ENCODE peak calls at places on chromosomes 11 and 22, in ten cellular contexts. One of them, this sample, is unnamed.

GRCh38 chr11:111438846-111439520 is 59.9 kb upstream of the POU2AF1 start:
- DNase-seq in PC-9: no peak
- DNase-seq in GM20000: no peak
- DNase-seq in GM23338: no peak
- DNase-seq in spleen: no peak
- DNase-seq in progenitor cell of endocrine pancreas: no peak
- DNase-seq in endothelial cell of umbilical vein: no peak
- DNase-seq in heart left ventricle: no peak
- DNase-seq in CD8-positive, alpha-beta T cell: no peak
- DNase-seq in upper lobe of right lung: no peak
- DNase-seq in this sample: no peak

GRCh38 chr11:80320226-80320625 is 879.4 kb upstream of the TENM4 start:
- DNase-seq in GM20000: no peak
- DNase-seq in endothelial cell of umbilical vein: no peak
- DNase-seq in progenitor cell of endocrine pancreas: no peak
- DNase-seq in CD8-positive, alpha-beta T cell: no peak
- DNase-seq in upper lobe of right lung: no peak
- DNase-seq in heart left ventricle: no peak
- DNase-seq in PC-9: no peak
- DNase-seq in GM23338: peak; percentile 46
- DNase-seq in spleen: no peak
- DNase-seq in this sample: no peak

GRCh38 chr22:24434472-24435322 is 7.3 kb downstream of the ADORA2A start:
- DNase-seq in GM20000: peak; percentile 88
- DNase-seq in spleen: peak; percentile 92
- DNase-seq in heart left ventricle: peak; percentile 78
- DNase-seq in GM23338: no peak
- DNase-seq in PC-9: no peak
- DNase-seq in endothelial cell of umbilical vein: no peak
- DNase-seq in upper lobe of right lung: peak; percentile 59
- DNase-seq in CD8-positive, alpha-beta T cell: peak; percentile 56
- DNase-seq in progenitor cell of endocrine pancreas: no peak
- DNase-seq in this sample: peak; percentile 91

GRCh38 chr22:19876941-19877625 is 22.4 kb upstream of the GNB1L start:
- DNase-seq in upper lobe of right lung: peak; percentile 60
- DNase-seq in heart left ventricle: no peak
- DNase-seq in GM20000: no peak
- DNase-seq in GM23338: no peak
- DNase-seq in PC-9: no peak
- DNase-seq in spleen: peak; percentile 61
- DNase-seq in endothelial cell of umbilical vein: no peak
- DNase-seq in progenitor cell of endocrine pancreas: no peak
- DNase-seq in CD8-positive, alpha-beta T cell: no peak
- DNase-seq in this sample: no peak

GRCh38 chr11:130454495-130455262 is 6.2 kb downstream of the ADAMTS15 start:
- DNase-seq in upper lobe of right lung: no peak
- DNase-seq in CD8-positive, alpha-beta T cell: no peak
- DNase-seq in heart left ventricle: no peak
- DNase-seq in spleen: no peak
- DNase-seq in GM20000: no peak
- DNase-seq in PC-9: no peak
- DNase-seq in GM23338: no peak
- DNase-seq in progenitor cell of endocrine pancreas: no peak
- DNase-seq in endothelial cell of umbilical vein: no peak
- DNase-seq in this sample: no peak

GRCh38 chr11:2774173-2775082 is 74.6 kb upstream of the KCNQ1OT1 start:
- DNase-seq in spleen: peak; percentile 47
- DNase-seq in GM23338: no peak
- DNase-seq in CD8-positive, alpha-beta T cell: no peak
- DNase-seq in heart left ventricle: peak; percentile 4
- DNase-seq in PC-9: no peak
- DNase-seq in upper lobe of right lung: peak; percentile 51
- DNase-seq in GM20000: no peak
- DNase-seq in progenitor cell of endocrine pancreas: peak; percentile 6
- DNase-seq in endothelial cell of umbilical vein: no peak
- DNase-seq in this sample: no peak

GRCh38 chr11:68838572-68838964 is 3.1 kb downstream of the CPT1A start:
- DNase-seq in heart left ventricle: no peak
- DNase-seq in GM23338: no peak
- DNase-seq in endothelial cell of umbilical vein: peak; percentile 16
- DNase-seq in CD8-positive, alpha-beta T cell: no peak
- DNase-seq in GM20000: no peak
- DNase-seq in upper lobe of right lung: no peak
- DNase-seq in PC-9: no peak
- DNase-seq in spleen: no peak
- DNase-seq in progenitor cell of endocrine pancreas: no peak
- DNase-seq in this sample: no peak

GRCh38 chr11:69220581-69221051 is 64.9 kb downstream of the SMIM38 start:
- DNase-seq in endothelial cell of umbilical vein: no peak
- DNase-seq in spleen: peak; percentile 66
- DNase-seq in PC-9: no peak
- DNase-seq in upper lobe of right lung: no peak
- DNase-seq in GM23338: no peak
- DNase-seq in progenitor cell of endocrine pancreas: no peak
- DNase-seq in CD8-positive, alpha-beta T cell: no peak
- DNase-seq in GM20000: no peak
- DNase-seq in heart left ventricle: peak; percentile 3
- DNase-seq in this sample: no peak

GRCh38 chr22:46100401-46101105 is 49.8 kb upstream of the PPARA start:
- DNase-seq in GM23338: no peak
- DNase-seq in spleen: no peak
- DNase-seq in CD8-positive, alpha-beta T cell: no peak
- DNase-seq in endothelial cell of umbilical vein: no peak
- DNase-seq in upper lobe of right lung: no peak
- DNase-seq in PC-9: no peak
- DNase-seq in heart left ventricle: no peak
- DNase-seq in GM20000: no peak
- DNase-seq in progenitor cell of endocrine pancreas: no peak
- DNase-seq in this sample: no peak

GRCh38 chr11:71433648-71434450 is 14.3 kb downstream of the DHCR7 start:
- DNase-seq in PC-9: no peak
- DNase-seq in spleen: no peak
- DNase-seq in upper lobe of right lung: peak; percentile 88
- DNase-seq in GM23338: no peak
- DNase-seq in heart left ventricle: no peak
- DNase-seq in endothelial cell of umbilical vein: no peak
- DNase-seq in progenitor cell of endocrine pancreas: no peak
- DNase-seq in CD8-positive, alpha-beta T cell: no peak
- DNase-seq in GM20000: no peak
- DNase-seq in this sample: no peak

GRCh38 chr11:74726547-74727182 is 4.6 kb downstream of the CHRDL2 start:
- DNase-seq in heart left ventricle: peak; percentile 68
- DNase-seq in progenitor cell of endocrine pancreas: peak; percentile 63
- DNase-seq in PC-9: peak; percentile 67
- DNase-seq in GM20000: peak; percentile 91
- DNase-seq in GM23338: peak; percentile 83
- DNase-seq in CD8-positive, alpha-beta T cell: peak; percentile 38
- DNase-seq in upper lobe of right lung: peak; percentile 82
- DNase-seq in endothelial cell of umbilical vein: peak; percentile 60
- DNase-seq in spleen: peak; percentile 86
- DNase-seq in this sample: peak; percentile 80

GRCh38 chr22:36406139-36406538 is 18.4 kb upstream of the MYH9 start:
- DNase-seq in heart left ventricle: no peak
- DNase-seq in GM20000: no peak
- DNase-seq in PC-9: peak; percentile 61
- DNase-seq in upper lobe of right lung: no peak
- DNase-seq in progenitor cell of endocrine pancreas: no peak
- DNase-seq in CD8-positive, alpha-beta T cell: no peak
- DNase-seq in endothelial cell of umbilical vein: no peak
- DNase-seq in GM23338: no peak
- DNase-seq in spleen: no peak
- DNase-seq in this sample: no peak

GRCh38 chr11:113982306-113982705 is 7.4 kb downstream of the HTR3A start:
- DNase-seq in progenitor cell of endocrine pancreas: no peak
- DNase-seq in CD8-positive, alpha-beta T cell: no peak
- DNase-seq in upper lobe of right lung: no peak
- DNase-seq in spleen: no peak
- DNase-seq in PC-9: no peak
- DNase-seq in heart left ventricle: no peak
- DNase-seq in endothelial cell of umbilical vein: no peak
- DNase-seq in GM20000: no peak
- DNase-seq in GM23338: no peak
- DNase-seq in this sample: no peak

GRCh38 chr22:46830001-46830715 is 67.7 kb downstream of the TBC1D22A start:
- DNase-seq in GM20000: no peak
- DNase-seq in PC-9: no peak
- DNase-seq in spleen: peak; percentile 72
- DNase-seq in GM23338: no peak
- DNase-seq in progenitor cell of endocrine pancreas: no peak
- DNase-seq in endothelial cell of umbilical vein: peak; percentile 55
- DNase-seq in CD8-positive, alpha-beta T cell: no peak
- DNase-seq in heart left ventricle: peak; percentile 38
- DNase-seq in upper lobe of right lung: peak; percentile 49
- DNase-seq in this sample: no peak

GRCh38 chr11:28393348-28393747 is 285.2 kb downstream of the METTL15 start:
- DNase-seq in heart left ventricle: peak; percentile 38
- DNase-seq in upper lobe of right lung: no peak
- DNase-seq in PC-9: no peak
- DNase-seq in GM23338: no peak
- DNase-seq in spleen: no peak
- DNase-seq in endothelial cell of umbilical vein: no peak
- DNase-seq in progenitor cell of endocrine pancreas: no peak
- DNase-seq in GM20000: no peak
- DNase-seq in CD8-positive, alpha-beta T cell: no peak
- DNase-seq in this sample: no peak

GRCh38 chr11:60334005-60334620 is 7.1 kb downstream of the MS4A6E start:
- DNase-seq in progenitor cell of endocrine pancreas: peak; percentile 61
- DNase-seq in heart left ventricle: peak; percentile 20
- DNase-seq in GM23338: peak; percentile 84
- DNase-seq in CD8-positive, alpha-beta T cell: peak; percentile 38
- DNase-seq in endothelial cell of umbilical vein: peak; percentile 79
- DNase-seq in GM20000: peak; percentile 60
- DNase-seq in spleen: no peak
- DNase-seq in upper lobe of right lung: no peak
- DNase-seq in PC-9: no peak
- DNase-seq in this sample: peak; percentile 89
- TF ChIP-seq CTCF in progenitor cell of endocrine pancreas: peak; percentile 70
- TF ChIP-seq CTCF in heart left ventricle: peak; percentile 40
- TF ChIP-seq CTCF in GM23338: peak; percentile 69
- TF ChIP-seq CTCF in CD8-positive, alpha-beta T cell: peak; percentile 72
- TF ChIP-seq CTCF in endothelial cell of umbilical vein: peak; percentile 85
- TF ChIP-seq CTCF in GM20000: peak; percentile 63
- TF ChIP-seq CTCF in spleen: peak; percentile 79
- TF ChIP-seq CTCF in upper lobe of right lung: peak; percentile 78
- TF ChIP-seq CTCF in PC-9: peak; percentile 93
- TF ChIP-seq CTCF in this sample: peak; percentile 86

DNA sequence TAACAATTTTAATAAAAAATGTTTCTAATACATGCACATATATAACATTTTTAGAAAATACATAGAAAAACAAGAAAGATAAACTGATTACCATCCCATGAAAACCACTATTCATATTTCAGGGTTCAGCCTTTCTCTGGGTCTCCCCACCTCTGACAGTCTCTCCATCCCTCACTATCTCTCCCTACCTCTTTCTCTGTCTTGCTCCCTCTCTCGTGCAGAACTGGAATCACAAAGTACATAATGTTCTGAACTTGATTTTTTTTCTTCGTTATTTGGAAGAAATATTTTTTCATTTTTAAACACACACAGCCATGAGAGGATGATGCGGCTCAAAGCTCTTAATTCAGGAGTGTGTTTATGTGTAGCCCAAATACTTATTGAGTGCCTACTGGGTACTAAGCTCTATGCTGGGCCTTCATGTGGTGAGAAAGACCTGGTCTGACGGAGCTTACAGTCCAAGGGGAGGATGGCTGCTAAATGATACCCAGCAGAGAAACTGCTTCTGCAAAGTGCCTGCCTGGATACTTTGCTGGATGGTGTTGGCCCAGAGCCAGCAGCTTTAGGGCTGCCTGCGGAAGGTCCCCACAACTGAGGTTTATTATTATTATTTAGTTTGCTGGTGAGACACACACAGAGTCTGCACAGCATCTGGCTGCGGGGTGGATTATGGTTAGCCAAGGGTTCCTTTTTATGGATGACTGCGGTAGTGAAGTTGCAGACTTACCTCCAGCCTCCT is 42.6 kb downstream of the SC5D start:
- DNase-seq in heart left ventricle: no peak
- DNase-seq in GM23338: no peak
- DNase-seq in upper lobe of right lung: no peak
- DNase-seq in progenitor cell of endocrine pancreas: no peak
- DNase-seq in endothelial cell of umbilical vein: no peak
- DNase-seq in GM20000: no peak
- DNase-seq in spleen: no peak
- DNase-seq in CD8-positive, alpha-beta T cell: no peak
- DNase-seq in PC-9: no peak
- DNase-seq in this sample: no peak
- TF ChIP-seq CTCF in heart left ventricle: no peak
- TF ChIP-seq CTCF in GM23338: peak; percentile 11
- TF ChIP-seq CTCF in upper lobe of right lung: no peak
- TF ChIP-seq CTCF in progenitor cell of endocrine pancreas: no peak
- TF ChIP-seq CTCF in endothelial cell of umbilical vein: no peak
- TF ChIP-seq CTCF in GM20000: no peak
- TF ChIP-seq CTCF in spleen: no peak
- TF ChIP-seq CTCF in CD8-positive, alpha-beta T cell: no peak
- TF ChIP-seq CTCF in PC-9: peak; percentile 43
- TF ChIP-seq CTCF in this sample: no peak

DNA sequence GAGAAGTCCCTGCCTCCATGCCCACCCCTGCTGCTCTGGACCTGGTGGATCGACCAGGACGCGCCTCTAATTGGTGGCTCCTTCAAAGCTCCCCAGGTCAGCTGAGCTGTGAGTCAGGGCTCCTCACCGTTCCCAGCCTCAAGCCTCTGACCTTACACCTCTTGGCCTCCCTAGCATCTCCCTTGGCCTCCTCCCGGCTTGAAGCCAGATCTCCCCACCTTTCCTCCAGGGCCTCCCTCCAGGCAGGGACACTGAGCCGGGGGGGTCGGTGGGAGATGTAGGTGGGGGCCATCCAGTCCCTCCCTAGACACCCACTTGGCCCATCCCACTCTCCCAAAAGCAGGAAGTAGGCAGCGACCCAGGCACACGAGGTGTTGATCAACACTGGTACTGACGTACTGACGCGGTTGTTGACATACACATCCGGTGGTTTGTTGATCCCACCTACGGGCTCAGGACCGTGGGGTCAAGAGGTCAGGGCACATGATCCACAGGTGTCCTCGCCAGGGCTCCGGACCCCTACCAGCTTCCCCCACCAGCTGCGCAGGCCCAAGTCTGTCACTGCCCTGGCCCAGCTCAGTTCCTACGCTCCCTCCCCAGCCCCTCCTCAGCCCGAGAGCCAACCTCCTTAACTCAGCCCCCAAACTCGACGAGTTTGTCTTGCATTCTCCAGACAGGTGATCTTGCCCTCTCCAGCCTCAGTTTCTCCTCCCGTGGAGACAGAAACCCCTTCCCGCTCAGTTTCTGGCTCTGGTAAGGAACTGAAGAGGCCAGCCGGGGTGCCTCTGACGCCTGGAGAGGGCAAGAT is 765 bp downstream of the ATG2A start:
- DNase-seq in progenitor cell of endocrine pancreas: no peak
- DNase-seq in heart left ventricle: no peak
- DNase-seq in PC-9: peak; percentile 72
- DNase-seq in spleen: peak; percentile 89
- DNase-seq in upper lobe of right lung: peak; percentile 78
- DNase-seq in endothelial cell of umbilical vein: peak; percentile 34
- DNase-seq in GM23338: peak; percentile 62
- DNase-seq in GM20000: peak; percentile 68
- DNase-seq in CD8-positive, alpha-beta T cell: peak; percentile 27
- DNase-seq in this sample: peak; percentile 73
- TF ChIP-seq CTCF in progenitor cell of endocrine pancreas: no peak
- TF ChIP-seq CTCF in heart left ventricle: no peak
- TF ChIP-seq CTCF in PC-9: no peak
- TF ChIP-seq CTCF in spleen: no peak
- TF ChIP-seq CTCF in upper lobe of right lung: no peak
- TF ChIP-seq CTCF in endothelial cell of umbilical vein: no peak
- TF ChIP-seq CTCF in GM23338: no peak
- TF ChIP-seq CTCF in GM20000: no peak
- TF ChIP-seq CTCF in CD8-positive, alpha-beta T cell: no peak
- TF ChIP-seq CTCF in this sample: no peak

GRCh38 chr11:35239476-35240075 is 100.6 kb downstream of the CD44 start:
- DNase-seq in progenitor cell of endocrine pancreas: no peak
- DNase-seq in heart left ventricle: no peak
- DNase-seq in GM23338: no peak
- DNase-seq in endothelial cell of umbilical vein: no peak
- DNase-seq in GM20000: no peak
- DNase-seq in spleen: no peak
- DNase-seq in CD8-positive, alpha-beta T cell: no peak
- DNase-seq in PC-9: no peak
- DNase-seq in upper lobe of right lung: no peak
- DNase-seq in this sample: no peak
- TF ChIP-seq CTCF in progenitor cell of endocrine pancreas: no peak
- TF ChIP-seq CTCF in heart left ventricle: no peak
- TF ChIP-seq CTCF in GM23338: no peak
- TF ChIP-seq CTCF in endothelial cell of umbilical vein: no peak
- TF ChIP-seq CTCF in GM20000: no peak
- TF ChIP-seq CTCF in spleen: no peak
- TF ChIP-seq CTCF in CD8-positive, alpha-beta T cell: no peak
- TF ChIP-seq CTCF in PC-9: no peak
- TF ChIP-seq CTCF in upper lobe of right lung: no peak
- TF ChIP-seq CTCF in this sample: no peak

This sample was measured in GM12865.